ENCODE peak calls at places on chromosomes 11 and 22, in six cellular contexts. Q is activated B cell treated with CpG ODN at 0.5 μM for 24 hours, O is Calu3, M is fibroblast of mammary gland, Y is AG09309, N is GM13977. R is an unnamed sample.

GRCh38 chr22:50261615-50262459 is at the start of gene MAPK12:
- DNase-seq in N (peak; percentile 93), Y (no peak), Q (no peak), M (peak; percentile 9), O (peak; percentile 43), R (peak; percentile 61)

GRCh38 chr22:46012182-46012880 is 35.4 kb upstream of the WNT7B start:
- DNase-seq in Q (no peak), Y (no peak), O (no peak), N (no peak), M (no peak), R (no peak)

GRCh38 chr11:63537293-63538101 is 889 bp downstream of the PLAAT4 start:
- DNase-seq in Y (no peak), Q (no peak), N (no peak), O (no peak), M (peak; percentile 62), R (no peak)

GRCh38 chr11:78101073-78101472 is 21.4 kb upstream of the NDUFC2 start:
- DNase-seq in N (no peak), Q (no peak), O (no peak), Y (no peak), M (no peak), R (no peak)

GRCh38 chr22:19852177-19852781 is 2.4 kb downstream of the GNB1L start:
- DNase-seq in Y (no peak), O (no peak), M (no peak), N (peak; percentile 5), Q (no peak), R (no peak)

GRCh38 chr11:82872377-82873150 is 27.7 kb downstream of the PRCP start:
- DNase-seq in O (no peak), N (no peak), M (no peak), Q (no peak), Y (no peak), R (no peak)

GRCh38 chr22:45602004-45602733 is 69.5 kb upstream of the ATXN10 start:
- DNase-seq in Q (no peak), O (no peak), M (no peak), Y (no peak), N (no peak), R (no peak)

GRCh38 chr22:48752451-48753380 is 1075.0 kb downstream of the BRD1 start:
- DNase-seq in O (no peak), Y (no peak), M (no peak), Q (no peak), N (peak; percentile 26), R (no peak)

GRCh38 chr11:67265633-67266423 is 445 bp upstream of the GRK2 start:
- DNase-seq in Q (peak; percentile 90), O (peak; percentile 90), Y (no peak), N (peak; percentile 90), M (peak; percentile 44), R (peak; percentile 83)

GRCh38 chr11:132008872-132009271 is 638.5 kb downstream of the NTM start:
- DNase-seq in M (no peak), N (no peak), O (no peak), Y (no peak), Q (no peak), R (no peak)

GRCh38 chr22:26429458-26430238 is 588 bp downstream of the ASPHD2 start:
- DNase-seq in Q (no peak), M (no peak), N (no peak), O (no peak), Y (no peak), R (no peak)

GRCh38 chr11:44464741-44465140 is 100.7 kb upstream of the CD82 start:
- DNase-seq in M (peak; percentile 7), O (no peak), Y (no peak), Q (no peak), N (no peak), R (no peak)
- TF ChIP-seq CTCF in M (no peak), O (no peak), Y (peak; percentile 2), Q (no peak), N (no peak), R (no peak)

GRCh38 chr11:110776091-110776490 is 63.9 kb upstream of the ARHGAP20 start:
- DNase-seq in O (no peak), Q (no peak), Y (no peak), M (peak; percentile 69), N (no peak), R (no peak)

GRCh38 chr11:110773442-110773841 is 61.2 kb upstream of the ARHGAP20 start:
- DNase-seq in O (no peak), Q (no peak), N (no peak), Y (no peak), M (no peak), R (no peak)

GRCh38 chr11:110777765-110778164 is 65.5 kb upstream of the ARHGAP20 start:
- DNase-seq in Y (no peak), N (no peak), O (no peak), Q (no peak), M (peak; percentile 83), R (no peak)

GRCh38 chr11:110772863-110773262 is 60.6 kb upstream of the ARHGAP20 start:
- DNase-seq in Y (no peak), Q (no peak), N (no peak), O (no peak), M (no peak), R (no peak)

DNA sequence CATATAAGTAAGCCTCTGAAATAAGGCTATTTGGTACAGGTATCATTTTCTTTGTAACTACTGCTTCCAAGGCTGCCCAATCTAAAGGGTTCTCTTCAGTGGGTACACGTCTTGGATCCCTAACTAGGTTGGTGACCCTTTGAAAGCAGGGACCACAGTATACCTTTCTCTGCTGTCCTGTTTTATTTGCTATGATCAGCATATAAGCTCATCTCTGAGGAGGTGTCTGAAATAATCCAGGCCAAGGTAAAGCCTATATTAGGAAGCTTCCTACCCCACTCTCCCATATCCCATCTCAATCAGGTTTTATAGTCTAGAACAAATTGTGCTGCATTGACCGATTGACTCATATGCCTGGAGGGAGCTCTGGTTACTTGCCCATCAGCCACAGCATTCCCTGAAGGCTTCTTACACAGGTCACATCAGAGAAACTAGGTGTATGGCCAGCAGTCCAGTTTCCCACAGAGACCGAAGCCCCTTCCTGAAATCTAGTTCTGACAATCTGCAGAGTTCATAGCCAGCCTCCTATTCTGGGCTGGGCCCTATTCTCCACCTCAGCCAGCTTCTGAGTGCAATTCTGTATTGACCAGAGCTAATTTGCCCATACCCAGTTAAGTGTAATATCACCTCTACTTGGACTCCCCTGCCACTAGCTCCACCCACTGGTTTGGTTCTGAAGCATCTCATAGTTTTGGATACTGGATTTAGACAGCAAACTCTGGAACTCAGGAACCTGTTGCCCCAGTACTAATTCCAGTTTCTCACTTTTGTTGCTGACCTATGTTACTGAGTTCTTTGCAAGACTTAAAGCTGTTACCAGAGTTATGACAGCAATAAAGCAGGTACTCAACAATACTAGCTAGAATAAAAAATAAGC is 62.1 kb upstream of the ARHGAP20 start:
- DNase-seq in N (no peak), Q (no peak), Y (no peak), O (no peak), M (peak; percentile 27), R (no peak)
- TF ChIP-seq CTCF in N (no peak), Q (no peak), Y (no peak), O (no peak), M (no peak), R (no peak)

DNA sequence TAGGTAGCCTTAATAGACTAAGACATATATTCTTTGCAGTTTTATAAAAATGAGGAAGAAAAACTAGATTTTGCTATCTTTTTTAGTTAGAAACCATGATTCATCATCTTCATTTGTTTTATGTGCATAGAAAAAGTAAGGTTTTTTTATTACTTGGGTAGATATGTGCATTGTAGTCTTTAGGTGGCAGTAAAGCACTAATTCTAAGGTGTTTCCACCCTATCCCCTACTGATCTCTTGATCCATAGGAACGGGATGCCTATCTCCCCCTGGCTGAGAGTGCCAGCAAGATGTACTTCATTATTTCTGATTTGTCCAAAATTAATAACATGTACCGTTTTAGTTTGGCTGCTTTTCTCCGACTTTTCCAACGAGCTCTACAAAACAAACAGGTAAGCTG is 148.1 kb downstream of the DYNC2H1 start:
- DNase-seq in O (no peak), M (peak; percentile 34), N (no peak), Y (no peak), Q (no peak), R (no peak)
- TF ChIP-seq CTCF in O (no peak), M (peak; percentile 26), N (no peak), Y (peak; percentile 31), Q (no peak), R (peak; percentile 46)

DNA sequence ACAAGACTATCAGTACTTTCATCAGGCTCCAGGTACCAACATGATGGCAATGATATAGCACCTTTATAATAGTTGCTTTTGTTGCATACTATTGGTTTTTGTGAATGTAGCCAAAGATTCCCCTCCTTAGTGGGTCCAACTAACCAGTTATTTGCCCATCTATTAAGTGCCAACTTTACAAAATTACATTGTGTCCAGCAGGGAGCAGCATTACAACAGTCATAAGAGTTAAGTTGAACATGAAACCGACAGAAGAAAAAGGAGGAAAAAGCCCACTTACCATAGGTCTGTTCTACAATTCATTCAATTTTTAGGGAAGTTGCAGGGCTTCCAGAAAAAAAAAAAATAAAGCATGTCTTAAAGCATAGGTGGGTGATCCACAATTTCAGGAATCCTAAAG is 21.6 kb downstream of the IMMP1L start:
- DNase-seq in Y (peak; percentile 10), O (peak; percentile 15), M (peak; percentile 75), N (no peak), Q (no peak), R (no peak)
- TF ChIP-seq CTCF in Y (peak; percentile 44), O (peak; percentile 35), M (peak; percentile 38), N (peak; percentile 40), Q (no peak), R (peak; percentile 37)

GRCh38 chr22:21855715-21856114 is 11.7 kb downstream of the MAPK1 start:
- DNase-seq in N (no peak), M (no peak), Y (no peak), Q (no peak), O (no peak), R (no peak)
- TF ChIP-seq CTCF in N (no peak), M (no peak), Y (no peak), Q (no peak), O (no peak), R (no peak)

GRCh38 chr22:30821381-30821780 is 126.7 kb downstream of the OSBP2 start:
- DNase-seq in Y (no peak), N (no peak), M (no peak), Q (no peak), O (no peak), R (no peak)

GRCh38 chr22:30821863-30822215 is 127.2 kb downstream of the OSBP2 start:
- DNase-seq in M (no peak), N (no peak), Y (no peak), O (no peak), Q (no peak), R (no peak)

GRCh38 chr22:30813936-30814335 is 119.3 kb downstream of the OSBP2 start:
- DNase-seq in M (no peak), N (no peak), Y (no peak), O (no peak), Q (no peak), R (no peak)

DNA sequence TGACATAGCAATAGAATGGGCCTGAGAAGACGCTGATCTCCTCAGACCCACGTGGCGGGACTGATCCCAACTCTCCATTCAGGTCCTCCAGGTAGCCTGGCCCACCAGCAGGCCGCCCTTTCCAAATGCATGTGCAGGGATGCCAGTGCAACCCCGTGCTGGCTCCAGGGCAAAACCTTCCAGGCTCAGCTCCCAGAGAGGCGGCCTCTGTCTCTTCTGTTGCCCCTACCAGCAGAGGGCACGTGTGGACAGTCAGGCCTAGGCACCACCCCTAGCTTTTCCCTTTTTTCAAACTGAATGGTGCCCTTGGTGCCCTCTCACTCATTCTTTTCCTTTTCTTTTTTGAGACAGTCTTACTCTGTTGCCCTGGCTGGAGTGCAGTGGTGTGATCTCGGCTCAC is 121.7 kb downstream of the OSBP2 start:
- DNase-seq in O (no peak), N (no peak), M (no peak), Q (no peak), Y (no peak), R (no peak)
- TF ChIP-seq CTCF in O (peak; percentile 34), N (no peak), M (no peak), Q (no peak), Y (no peak), R (no peak)

GRCh38 chr11:72576196-72576595 is 98.0 kb downstream of the PDE2A start:
- DNase-seq in Y (no peak), N (no peak), M (no peak), Q (no peak), O (no peak), R (no peak)
- TF ChIP-seq CTCF in Y (no peak), N (no peak), M (no peak), Q (no peak), O (no peak), R (no peak)

R was measured in progenitor cell of endocrine pancreas.